ENCODE peak calls at places on chromosome 22, in seven cellular contexts. Q, H, K, Z, F, I and R are unnamed samples.

GRCh38 chr22:48578138-48579034 is 1249.3 kb downstream of the BRD1 start:
- DNase-seq in Q (no peak), H (no peak), K (no peak), Z (no peak), F (no peak), I (no peak), R (no peak)

GRCh38 chr22:19516378-19517170 is 7.6 kb downstream of the CLDN5 start:
- DNase-seq in Q (no peak), H (no peak), K (no peak), Z (no peak), F (no peak), I (no peak), R (no peak)

GRCh38 chr22:26430600-26430999 is 1.5 kb downstream of the ASPHD2 start:
- DNase-seq in Q (no peak), H (no peak), K (no peak), Z (no peak), F (no peak), I (no peak), R (no peak)

GRCh38 chr22:30202531-30203006 is 44.0 kb downstream of the LIF start:
- DNase-seq in Q (no peak), H (peak; percentile 77), K (peak; percentile 81), Z (peak; percentile 45), F (no peak), I (no peak), R (no peak)

GRCh38 chr22:32144875-32145274 is 14.2 kb downstream of the C22orf42 start:
- DNase-seq in Q (no peak), H (no peak), K (no peak), Z (no peak), F (no peak), I (no peak), R (no peak)

GRCh38 chr22:30868663-30869385 is 99.8 kb downstream of the MORC2 start:
- DNase-seq in Q (no peak), H (peak; percentile 5), K (no peak), Z (no peak), F (peak; percentile 25), I (no peak), R (no peak)

GRCh38 chr22:27429476-27429875 is 372.1 kb downstream of the MN1 start:
- DNase-seq in Q (no peak), H (no peak), K (no peak), Z (no peak), F (no peak), I (no peak), R (no peak)

GRCh38 chr22:26367402-26368245 is 61.4 kb upstream of the ASPHD2 start:
- DNase-seq in Q (no peak), H (peak; percentile 28), K (peak; percentile 41), Z (no peak), F (no peak), I (peak; percentile 81), R (no peak)

GRCh38 chr22:43148581-43148980 is 2.8 kb upstream of the TSPO start:
- DNase-seq in Q (peak; percentile 88), H (peak; percentile 56), K (no peak), Z (no peak), F (no peak), I (no peak), R (no peak)

GRCh38 chr22:42214625-42215415 is 55.6 kb downstream of the TCF20 start:
- DNase-seq in Q (no peak), H (no peak), K (no peak), Z (no peak), F (no peak), I (no peak), R (no peak)

GRCh38 chr22:40044870-40045834 is 50.4 kb downstream of the FAM83F start:
- DNase-seq in Q (peak; percentile 97), H (peak; percentile 68), K (peak; percentile 56), Z (no peak), F (peak; percentile 72), I (peak; percentile 74), R (no peak)

GRCh38 chr22:25729595-25729994 is 12.4 kb upstream of the MYO18B start:
- DNase-seq in Q (no peak), H (no peak), K (peak; percentile 23), Z (no peak), F (no peak), I (no peak), R (no peak)

GRCh38 chr22:49198705-49199084 is 629.0 kb downstream of the BRD1 start:
- DNase-seq in Q (no peak), H (no peak), K (no peak), Z (no peak), F (peak; percentile 47), I (no peak), R (no peak)

GRCh38 chr22:43013355-43014061 is 1.4 kb downstream of the PACSIN2 start:
- DNase-seq in Q (no peak), H (no peak), K (no peak), Z (no peak), F (no peak), I (no peak), R (no peak)

GRCh38 chr22:49239264-49240015 is 588.2 kb downstream of the BRD1 start:
- DNase-seq in Q (peak; percentile 59), H (no peak), K (no peak), Z (no peak), F (no peak), I (peak; percentile 35), R (peak; percentile 29)

GRCh38 chr22:20524004-20524481 is 16.6 kb downstream of the MED15 start:
- DNase-seq in Q (no peak), H (no peak), K (no peak), Z (no peak), F (no peak), I (no peak), R (no peak)

GRCh38 chr22:40586781-40587180 is 49.7 kb downstream of the MRTFA start:
- DNase-seq in Q (no peak), H (no peak), K (no peak), Z (no peak), F (no peak), I (no peak), R (no peak)

GRCh38 chr22:42891008-42891407 is 33.9 kb upstream of the ARFGAP3 start:
- DNase-seq in Q (no peak), H (no peak), K (no peak), Z (no peak), F (no peak), I (no peak), R (no peak)

GRCh38 chr22:32502346-32502745 is 27.7 kb downstream of the FBXO7 start:
- DNase-seq in Q (no peak), H (no peak), K (no peak), Z (no peak), F (no peak), I (no peak), R (no peak)

GRCh38 chr22:30778261-30778660 is 83.6 kb downstream of the OSBP2 start:
- DNase-seq in Q (peak; percentile 43), H (no peak), K (no peak), Z (no peak), F (no peak), I (no peak), R (no peak)

GRCh38 chr22:20804650-20805049 is 30.7 kb downstream of the SERPIND1 start:
- DNase-seq in Q (no peak), H (no peak), K (no peak), Z (no peak), F (no peak), I (no peak), R (no peak)

GRCh38 chr22:26975381-26975780 is 318.0 kb downstream of the MIAT start:
- DNase-seq in Q (no peak), H (no peak), K (no peak), Z (no peak), F (no peak), I (no peak), R (no peak)

GRCh38 chr22:30267382-30268302 is 991 bp upstream of the OSM start:
- DNase-seq in Q (peak; percentile 89), H (no peak), K (no peak), Z (no peak), F (no peak), I (no peak), R (no peak)

DNA sequence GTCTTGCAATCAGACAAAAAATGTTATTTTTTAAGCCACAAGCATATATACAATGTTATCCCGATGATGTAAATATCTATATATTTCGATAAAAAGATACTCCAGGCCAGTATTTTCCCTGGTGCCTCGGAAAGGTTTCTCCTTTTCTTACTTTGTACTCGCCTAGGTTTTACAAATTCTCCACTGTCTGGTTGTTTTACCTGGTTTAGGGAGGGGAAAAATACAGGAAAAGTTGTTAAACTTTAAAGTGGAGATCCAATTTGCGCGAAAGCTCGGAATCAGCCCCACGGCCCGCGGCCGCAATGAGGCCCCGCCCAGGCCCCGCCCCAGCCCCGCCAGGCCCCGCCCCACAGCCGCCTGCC is 58.4 kb upstream of the WNT7B start:
- DNase-seq in Q (no peak), H (no peak), K (no peak), Z (no peak), F (no peak), I (no peak), R (no peak)
- TF ChIP-seq POLR2AphosphoS5 in Q (no peak), H (peak; percentile 1), K (no peak), Z (no peak), F (peak; percentile 77), I (no peak), R (no peak)

GRCh38 chr22:17844150-17844549 is 69.9 kb upstream of the BID start:
- DNase-seq in Q (no peak), H (no peak), K (no peak), Z (no peak), F (no peak), I (no peak), R (no peak)

GRCh38 chr22:17845340-17845739 is 71.1 kb upstream of the BID start:
- DNase-seq in Q (no peak), H (no peak), K (no peak), Z (no peak), F (no peak), I (no peak), R (no peak)

GRCh38 chr22:17846326-17846992 is 72.2 kb upstream of the BID start:
- DNase-seq in Q (no peak), H (no peak), K (no peak), Z (peak; percentile 49), F (peak; percentile 77), I (no peak), R (no peak)

GRCh38 chr22:17847360-17848078 is 73.2 kb upstream of the BID start:
- DNase-seq in Q (no peak), H (no peak), K (no peak), Z (no peak), F (no peak), I (no peak), R (no peak)

GRCh38 chr22:17845790-17846189 is 71.5 kb upstream of the BID start:
- DNase-seq in Q (no peak), H (no peak), K (no peak), Z (no peak), F (peak; percentile 79), I (no peak), R (no peak)
- H3K4me1 ChIP-seq in Q (peaks cover 35% of the 10 kb centered on the region), H (peaks cover 10% of the 10 kb centered on the region), K (peaks cover 10% of the 10 kb centered on the region), Z (peaks cover 8% of the 10 kb centered on the region), F (peaks cover 61% of the 10 kb centered on the region), I (no peaks in the 10 kb centered on the region), R (peaks cover 33% of the 10 kb centered on the region)

GRCh38 chr22:22810018-22810427 is 77.6 kb upstream of the IGLL5 start:
- DNase-seq in Q (peak; percentile 93), H (peak; percentile 57), K (peak; percentile 51), Z (peak; percentile 11), F (no peak), I (no peak), R (no peak)
- TF ChIP-seq POLR2AphosphoS5 in Q (no peak), H (no peak), K (no peak), Z (no peak), F (no peak), I (no peak), R (no peak)

DNA sequence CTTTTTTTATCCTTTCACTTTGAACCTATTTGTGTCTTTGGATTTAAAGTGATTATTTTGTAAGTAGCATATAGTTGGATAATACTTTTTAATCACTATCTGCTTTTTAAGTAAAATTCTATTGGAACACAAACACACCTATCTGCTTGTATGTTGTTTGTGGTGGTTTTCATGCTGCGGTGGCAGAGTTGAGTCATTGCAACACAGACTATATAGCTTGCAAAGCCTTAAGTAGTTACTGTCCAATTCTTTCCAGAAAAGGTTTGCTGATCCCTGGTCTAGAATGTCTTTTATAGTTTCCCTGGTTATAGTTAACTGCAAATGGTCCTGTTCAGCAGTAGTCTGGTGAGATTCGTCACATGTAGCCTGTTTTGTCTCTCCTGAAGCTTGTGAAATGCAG is 21.5 kb downstream of the SHANK3 start:
- DNase-seq in Q (no peak), H (no peak), K (no peak), Z (no peak), F (no peak), I (no peak), R (no peak)
- H3K4me1 ChIP-seq in Q (peaks cover 83% of the 10 kb centered on the region), H (no peaks in the 10 kb centered on the region), K (peaks cover 17% of the 10 kb centered on the region), Z (peaks cover 11% of the 10 kb centered on the region), F (peaks cover 16% of the 10 kb centered on the region), I (no peaks in the 10 kb centered on the region), R (peaks cover 31% of the 10 kb centered on the region)